ENCODE peak calls at places on chromosomes 1 and 21, in four cellular contexts. C is AML-193, N is endothelial cell, K is HL-60. L is an unnamed sample.

GRCh38 chr21:36330904-36331303 is 10.9 kb downstream of the MORC3 start:
- DNase-seq in C (peak), N (peak), K (peak), L (no peak)

GRCh38 chr1:42456754-42457089 is 379 bp downstream of the PPCS start:
- DNase-seq in C (peak), N (no peak), K (peak), L (peak)

GRCh38 chr1:177620636-177621190 is 349.1 kb downstream of the SEC16B start:
- DNase-seq in C (no peak), N (no peak), K (no peak), L (no peak)

GRCh38 chr1:201554789-201555592 is 16.1 kb downstream of the NAV1 start:
- DNase-seq in C (no peak), N (no peak), K (no peak), L (no peak)

GRCh38 chr1:119336738-119337315 is 31.8 kb upstream of the HAO2 start:
- DNase-seq in C (no peak), N (no peak), K (no peak), L (no peak)

GRCh38 chr1:42432714-42433113 is 23.1 kb downstream of the ZMYND12 start:
- DNase-seq in C (no peak), N (no peak), K (no peak), L (no peak)

GRCh38 chr1:42935313-42935624 is 23.4 kb downstream of the SLC2A1 start:
- DNase-seq in C (no peak), N (no peak), K (peak), L (no peak)

GRCh38 chr1:153880962-153881361 is 41.8 kb downstream of the GATAD2B start:
- DNase-seq in C (no peak), N (peak), K (no peak), L (no peak)

GRCh38 chr1:78003882-78004718 is 639 bp upstream of the DNAJB4 start:
- DNase-seq in C (peak), N (peak), K (peak), L (no peak)

GRCh38 chr21:45241357-45241756 is 46.3 kb downstream of the POFUT2 start:
- DNase-seq in C (no peak), N (no peak), K (no peak), L (no peak)

GRCh38 chr1:222543817-222544216 is 4.1 kb downstream of the HHIPL2 start:
- DNase-seq in C (no peak), N (no peak), K (no peak), L (no peak)

GRCh38 chr1:12316331-12316730 is 86.5 kb downstream of the VPS13D start:
- DNase-seq in C (no peak), N (no peak), K (no peak), L (no peak)

GRCh38 chr1:246155923-246156322 is 351.2 kb downstream of the SMYD3 start:
- DNase-seq in C (no peak), N (no peak), K (no peak), L (no peak)